ENCODE peak calls at places on chromosomes 7 and 10, in six cellular contexts. J is cardiac fibroblast, G is AG20443, Z is heart right ventricle, O is lower lobe of right lung, C is stromal cell of bone marrow. T is an unnamed sample.

GRCh38 chr7:2645274-2645868 is 13.6 kb downstream of the TTYH3 start:
- DNase-seq in J (no peak), G (no peak), Z (no peak), O (no peak), C (no peak), T (no peak)

GRCh38 chr10:63910806-63911205 is 389.6 kb downstream of the REEP3 start:
- DNase-seq in J (no peak), G (no peak), Z (no peak), O (no peak), C (no peak), T (no peak)

GRCh38 chr10:47207280-47207613 is 92.8 kb upstream of the GDF10 start:
- DNase-seq in J (peak; percentile 28), G (no peak), Z (no peak), O (peak; percentile 69), C (no peak), T (no peak)

GRCh38 chr10:102963237-102963886 is 45.3 kb downstream of the CNNM2 start:
- DNase-seq in J (no peak), G (no peak), Z (no peak), O (no peak), C (no peak), T (no peak)

GRCh38 chr10:51421853-51422252 is 277.5 kb downstream of the CSTF2T start:
- DNase-seq in J (peak; percentile 12), G (no peak), Z (no peak), O (no peak), C (no peak), T (no peak)

GRCh38 chr10:44937201-44938005 is 22.2 kb upstream of the RASSF4 start:
- DNase-seq in J (no peak), G (no peak), Z (no peak), O (no peak), C (no peak), T (no peak)

GRCh38 chr10:3500408-3500856 is 284.6 kb downstream of the KLF6 start:
- DNase-seq in J (peak; percentile 100), G (peak; percentile 94), Z (peak; percentile 58), O (peak; percentile 77), C (peak; percentile 60), T (no peak)

GRCh38 chr7:138226001-138226476 is 149.8 kb downstream of the AKR1D1 start:
- DNase-seq in J (peak; percentile 97), G (no peak), Z (no peak), O (no peak), C (no peak), T (no peak)

GRCh38 chr7:25122373-25122772 is 2.7 kb downstream of the CYCS start:
- DNase-seq in J (no peak), G (no peak), Z (no peak), O (no peak), C (no peak), T (no peak)

GRCh38 chr10:117496616-117497028 is 45.9 kb upstream of the EMX2 start:
- DNase-seq in J (peak; percentile 85), G (peak; percentile 88), Z (peak; percentile 77), O (peak; percentile 77), C (peak; percentile 70), T (peak; percentile 11)

T was measured in activated gamma-delta T cell.